ENCODE peak calls at places on chromosomes 1 and 21, in ten cellular contexts. D, G, K, Y, J, N, I, U, V and Z are unnamed samples.

GRCh38 chr21:25569084-25569483 is 38.2 kb downstream of the MRPL39 start:
- DNase-seq in I (no peak), N (no peak), U (no peak), J (no peak), Y (no peak), V (no peak), D (no peak), G (no peak), K (no peak), Z (no peak)

GRCh38 chr1:115456441-115456961 is 118.5 kb upstream of the NGF start:
- DNase-seq in D (no peak), Y (no peak), U (no peak), N (no peak), J (peak; percentile 81), I (no peak), V (no peak), G (no peak), K (no peak), Z (peak; percentile 51)

GRCh38 chr1:152622803-152623202 is at the start of gene LCE3A:
- DNase-seq in U (no peak), I (no peak), G (no peak), K (no peak), N (no peak), V (no peak), J (no peak), D (peak; percentile 25), Y (no peak), Z (no peak)

GRCh38 chr1:21579788-21580187 is 70.6 kb downstream of the ALPL start:
- DNase-seq in N (no peak), U (no peak), K (no peak), D (no peak), V (no peak), I (no peak), Y (no peak), G (no peak), J (no peak), Z (no peak)

GRCh38 chr1:245180496-245180895 is 25.7 kb downstream of the KIF26B start:
- DNase-seq in N (no peak), V (no peak), K (no peak), J (no peak), U (no peak), Y (no peak), D (no peak), I (no peak), G (no peak), Z (peak; percentile 37)

GRCh38 chr21:36917487-36918158 is 48.8 kb downstream of the HLCS start:
- DNase-seq in I (no peak), D (no peak), Y (no peak), U (peak; percentile 49), G (peak; percentile 82), V (peak; percentile 30), J (peak; percentile 67), N (no peak), K (peak; percentile 35), Z (no peak)

GRCh38 chr1:173914366-173914871 is 2.7 kb downstream of the SERPINC1 start:
- DNase-seq in G (peak; percentile 49), V (no peak), N (no peak), U (no peak), J (no peak), I (no peak), Y (no peak), K (peak; percentile 66), D (no peak), Z (peak; percentile 22)

GRCh38 chr1:81834921-81835698 is 34.4 kb downstream of the ADGRL2 start:
- DNase-seq in I (no peak), Y (no peak), V (peak; percentile 55), J (no peak), D (no peak), K (no peak), N (no peak), U (peak; percentile 22), G (no peak), Z (peak; percentile 56)

GRCh38 chr1:193905288-193906085 is 719.1 kb upstream of the B3GALT2 start:
- DNase-seq in U (no peak), V (no peak), J (no peak), N (no peak), D (no peak), I (no peak), G (no peak), Y (no peak), K (no peak), Z (no peak)

GRCh38 chr1:10672376-10673050 is 123.9 kb downstream of the CASZ1 start:
- DNase-seq in D (no peak), U (no peak), K (no peak), V (no peak), N (no peak), I (no peak), J (no peak), Y (no peak), G (no peak), Z (no peak)

GRCh38 chr1:203200916-203201315 is 14.4 kb upstream of the CHI3L1 start:
- DNase-seq in D (no peak), N (no peak), J (peak; percentile 57), K (no peak), U (no peak), I (no peak), Y (no peak), V (no peak), G (no peak), Z (no peak)

GRCh38 chr1:165218666-165219065 is 137.8 kb downstream of the LMX1A start:
- DNase-seq in V (no peak), J (no peak), U (no peak), I (no peak), Y (no peak), N (peak; percentile 17), G (no peak), D (no peak), K (no peak), Z (no peak)

GRCh38 chr21:37231247-37231645 is 35.9 kb downstream of the VPS26C start:
- DNase-seq in G (no peak), K (no peak), J (peak; percentile 70), Y (no peak), D (no peak), I (no peak), U (no peak), N (no peak), V (no peak), Z (no peak)

GRCh38 chr1:241639653-241640148 is 468 bp downstream of the CHML start:
- DNase-seq in Y (peak; percentile 78), V (peak; percentile 56), U (peak; percentile 16), I (peak; percentile 91), K (peak; percentile 49), N (peak; percentile 26), J (peak; percentile 88), G (peak; percentile 48), D (peak; percentile 37), Z (peak; percentile 35)

GRCh38 chr1:20913242-20913641 is 126.1 kb upstream of the HP1BP3 start:
- DNase-seq in J (no peak), G (no peak), N (no peak), Y (no peak), V (no peak), K (no peak), I (no peak), U (no peak), D (no peak), Z (no peak)

DNA sequence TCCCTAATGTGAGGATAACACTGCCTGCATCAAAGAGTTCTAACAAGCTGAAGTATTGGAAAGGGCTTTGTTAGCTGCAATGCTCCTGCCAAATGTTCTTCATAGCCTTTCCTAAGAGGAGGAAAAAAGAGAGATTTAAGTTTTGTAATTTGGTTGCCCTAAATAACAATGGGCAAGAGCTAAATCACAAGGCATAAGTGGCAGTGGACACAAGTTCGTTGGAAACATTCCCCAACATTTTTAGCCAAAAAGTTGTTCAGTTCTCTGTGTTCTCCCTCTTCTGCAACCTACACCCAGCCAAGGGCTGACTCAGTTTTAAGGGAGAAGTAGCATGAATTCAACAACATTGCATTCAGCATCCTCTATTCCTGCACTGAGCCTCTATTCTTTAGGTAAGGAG is 2.6 kb upstream of the UQCRHL start:
- DNase-seq in N (no peak), V (no peak), J (no peak), D (no peak), K (no peak), I (no peak), U (no peak), Y (no peak), G (no peak), Z (no peak)
- H3K4me3 ChIP-seq in N (no peak overlapping the region), V (no peak overlapping the region), J (no peak overlapping the region), D (no peak overlapping the region), K (no peak overlapping the region), I (no peak overlapping the region), U (no peak overlapping the region), Y (no peak overlapping the region), G (no peak overlapping the region), Z (no peak overlapping the region)

DNA sequence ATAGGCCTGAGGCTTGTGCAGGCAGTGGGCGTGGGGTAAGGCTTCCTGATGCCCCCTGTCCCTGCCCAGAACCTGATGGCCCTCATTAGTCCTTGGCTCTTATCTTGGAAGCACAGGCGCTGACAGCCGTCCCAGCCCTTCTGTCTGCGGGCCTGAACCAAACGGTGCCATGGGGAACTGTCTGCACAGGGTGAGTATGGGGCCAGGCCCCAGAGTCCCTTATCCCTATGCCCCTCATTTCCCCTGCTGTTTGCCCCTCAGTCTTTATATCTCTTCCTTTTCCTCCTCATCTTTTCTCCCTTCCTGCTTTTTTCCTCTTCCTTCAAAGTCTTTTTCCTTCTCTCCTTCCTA is at the start of gene ACKR1:
- DNase-seq in J (no peak), G (no peak), V (no peak), K (no peak), N (peak; percentile 36), D (no peak), Y (no peak), I (peak; percentile 80), U (no peak), Z (no peak)
- TF ChIP-seq POLR2A in J (no peak), G (no peak), V (no peak), K (no peak), N (no peak), D (no peak), Y (no peak), I (no peak), U (no peak), Z (no peak)

GRCh38 chr1:36481771-36482723 is 666 bp downstream of the CSF3R start:
- DNase-seq in Y (no peak), U (no peak), K (no peak), N (no peak), I (peak; percentile 76), V (no peak), G (no peak), J (no peak), D (peak; percentile 4), Z (no peak)
- H3K4me3 ChIP-seq in Y (peak overlapping the region; percentile 17), U (no peak overlapping the region), K (no peak overlapping the region), N (no peak overlapping the region), I (peak overlapping the region; percentile 28), V (peak overlapping the region; percentile 10), G (no peak overlapping the region), J (no peak overlapping the region), D (no peak overlapping the region), Z (no peak overlapping the region)

DNA sequence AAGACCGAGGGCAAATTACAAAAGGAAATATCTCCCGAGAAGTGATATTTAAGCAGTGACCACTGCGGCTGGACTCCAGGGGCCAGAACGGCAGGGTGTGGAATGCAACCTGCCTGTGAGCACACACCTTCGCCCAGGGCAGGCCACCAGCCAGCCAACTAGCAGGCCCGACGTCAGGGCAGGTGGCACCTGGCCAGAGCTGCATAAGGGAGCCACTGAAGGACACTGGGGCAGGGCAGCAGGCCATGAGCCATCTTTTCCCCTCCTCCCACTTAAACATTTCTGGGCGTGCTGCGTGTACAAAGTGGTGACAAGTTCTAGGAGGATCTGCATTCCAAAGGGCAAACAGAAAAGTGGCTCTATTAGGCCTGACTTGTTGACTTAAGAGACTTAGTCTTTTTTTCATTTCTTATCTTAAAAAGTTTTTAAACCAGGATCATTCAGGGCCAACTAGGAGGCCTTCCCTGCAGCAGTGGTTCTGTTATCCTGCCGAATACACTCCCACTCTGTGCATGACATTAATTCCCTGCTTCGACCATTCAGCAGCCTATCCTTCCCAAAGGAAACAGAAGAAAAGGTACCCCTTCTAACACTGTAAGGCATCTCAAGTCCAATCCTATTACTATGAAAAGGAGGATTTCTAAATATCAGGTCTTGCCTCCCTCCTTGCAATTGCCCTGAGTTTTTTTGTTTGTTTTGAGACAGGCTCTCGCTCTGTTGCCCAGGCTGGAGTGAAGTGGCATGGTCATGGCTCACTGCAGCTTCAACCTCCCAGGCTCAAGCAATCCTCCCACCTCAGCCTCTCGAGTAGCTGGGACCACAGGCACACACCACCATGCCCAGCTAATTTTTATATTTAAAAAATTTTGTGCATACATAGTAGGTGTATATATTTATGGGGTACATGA is 96.3 kb downstream of the BCAR3 start:
- DNase-seq in N (peak; percentile 33), D (peak; percentile 37), K (peak; percentile 97), G (peak; percentile 99), V (peak; percentile 95), I (peak; percentile 67), Y (peak; percentile 90), J (peak; percentile 93), U (peak; percentile 97), Z (peak; percentile 100)
- TF ChIP-seq POLR2A in N (no peak), D (no peak), K (peak; percentile 86), G (peak; percentile 97), V (no peak), I (no peak), Y (no peak), J (no peak), U (peak; percentile 58), Z (peak; percentile 91)